ENCODE peak calls at places on chromosome 13, in six cellular contexts. E, K, Q, U, A and F are unnamed samples.

GRCh38 chr13:79741006-79741405 is 260.1 kb downstream of the NDFIP2 start:
- DNase-seq in E (no peak), K (no peak), Q (no peak), U (no peak), A (no peak), F (no peak)

GRCh38 chr13:30616927-30617314 is 799 bp upstream of the USPL1 start:
- DNase-seq in E (peak), K (peak), Q (no peak), U (no peak), A (peak), F (peak)

GRCh38 chr13:80486407-80486806 is 145.5 kb upstream of the SPRY2 start:
- DNase-seq in E (no peak), K (no peak), Q (no peak), U (no peak), A (peak), F (no peak)

GRCh38 chr13:32837973-32838940 is 178.0 kb upstream of the KL start:
- DNase-seq in E (no peak), K (no peak), Q (no peak), U (no peak), A (no peak), F (no peak)

GRCh38 chr13:62209539-62209938 is 793.9 kb upstream of the PCDH20 start:
- DNase-seq in E (no peak), K (no peak), Q (no peak), U (no peak), A (no peak), F (no peak)

GRCh38 chr13:30844548-30845296 is 61.3 kb upstream of the MEDAG start:
- DNase-seq in E (no peak), K (no peak), Q (no peak), U (no peak), A (peak), F (no peak)

GRCh38 chr13:48950507-48950886 is 25.2 kb upstream of the FNDC3A start:
- DNase-seq in E (no peak), K (no peak), Q (no peak), U (no peak), A (no peak), F (no peak)

GRCh38 chr13:111371211-111371610 is 50.8 kb downstream of the TEX29 start:
- DNase-seq in E (no peak), K (no peak), Q (no peak), U (no peak), A (no peak), F (no peak)

GRCh38 chr13:47603365-47603764 is 397.7 kb downstream of the SUCLA2 start:
- DNase-seq in E (no peak), K (no peak), Q (no peak), U (no peak), A (no peak), F (no peak)

GRCh38 chr13:48110930-48111721 is 16.2 kb upstream of the MED4 start:
- DNase-seq in E (no peak), K (no peak), Q (no peak), U (no peak), A (no peak), F (no peak)